ENCODE peak calls at places on chromosomes 2 and 18, in six cellular contexts. E, F, W, H, T and L are unnamed samples.

GRCh38 chr2:239098288-239098970 is 250.5 kb downstream of the TWIST2 start:
- DNase-seq in E (no peak), F (no peak), W (no peak), H (peak), T (no peak), L (no peak)

GRCh38 chr2:43133708-43134570 is 92.5 kb downstream of the ZFP36L2 start:
- DNase-seq in E (no peak), F (no peak), W (no peak), H (no peak), T (no peak), L (no peak)

GRCh38 chr18:21330122-21330701 is 88.2 kb downstream of the GREB1L start:
- DNase-seq in E (peak), F (no peak), W (peak), H (peak), T (peak), L (peak)

GRCh38 chr2:234495801-234496441 is 960 bp downstream of the ARL4C start:
- DNase-seq in E (no peak), F (peak), W (peak), H (peak), T (no peak), L (no peak)

GRCh38 chr18:49514577-49514976 is 27.5 kb upstream of the C18orf32 start:
- DNase-seq in E (no peak), F (no peak), W (no peak), H (no peak), T (no peak), L (no peak)

GRCh38 chr2:8754056-8754790 is 72.4 kb downstream of the ID2 start:
- DNase-seq in E (peak), F (peak), W (peak), H (no peak), T (peak), L (peak)

GRCh38 chr2:223941579-223942277 is 3.4 kb downstream of the WDFY1 start:
- DNase-seq in E (peak), F (peak), W (peak), H (peak), T (peak), L (peak)

GRCh38 chr2:96534701-96535181 is 1.8 kb upstream of the ARID5A start:
- DNase-seq in E (no peak), F (no peak), W (no peak), H (peak), T (no peak), L (no peak)

DNA sequence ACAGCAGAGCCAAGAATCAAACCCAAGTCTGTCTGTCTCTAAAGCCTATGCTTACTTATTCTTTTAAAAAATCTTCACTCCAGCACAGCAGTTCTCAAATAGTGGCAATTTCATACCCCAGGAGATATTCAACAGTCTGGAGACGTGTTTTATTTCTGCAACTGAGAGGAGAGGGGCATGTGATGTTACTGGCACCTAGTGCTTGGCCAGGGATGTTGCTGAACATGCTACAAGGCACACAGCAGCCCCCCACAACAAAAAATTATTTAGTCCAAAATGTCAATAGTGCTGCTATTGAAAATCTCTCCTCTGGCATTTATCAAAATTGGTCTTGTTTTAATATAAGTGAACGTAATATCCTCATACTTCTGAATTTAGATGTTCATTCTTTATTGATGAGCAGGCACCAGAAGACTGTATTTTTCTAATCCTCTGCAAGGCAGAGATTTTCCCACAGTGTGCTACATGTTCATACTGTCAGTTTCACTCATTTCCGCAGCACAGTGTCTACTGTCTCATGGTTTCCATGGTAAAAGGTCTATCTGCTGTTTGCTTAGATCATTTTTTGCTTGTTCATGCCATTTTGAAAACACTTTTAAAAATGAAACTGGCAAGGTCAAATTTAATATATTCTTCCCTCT is 90.5 kb downstream of the LRATD1 start:
- DNase-seq in E (no peak), F (peak), W (no peak), H (no peak), T (no peak), L (no peak)
- TF ChIP-seq CTCF in E (no peak), F (no peak), W (no peak), H (no peak), T (no peak), L (peak)

GRCh38 chr2:219384083-219384713 is 3.5 kb downstream of the DNPEP start:
- DNase-seq in E (no peak), F (no peak), W (no peak), H (no peak), T (no peak), L (no peak)
- TF ChIP-seq CTCF in E (no peak), F (no peak), W (no peak), H (no peak), T (no peak), L (no peak)

DNA sequence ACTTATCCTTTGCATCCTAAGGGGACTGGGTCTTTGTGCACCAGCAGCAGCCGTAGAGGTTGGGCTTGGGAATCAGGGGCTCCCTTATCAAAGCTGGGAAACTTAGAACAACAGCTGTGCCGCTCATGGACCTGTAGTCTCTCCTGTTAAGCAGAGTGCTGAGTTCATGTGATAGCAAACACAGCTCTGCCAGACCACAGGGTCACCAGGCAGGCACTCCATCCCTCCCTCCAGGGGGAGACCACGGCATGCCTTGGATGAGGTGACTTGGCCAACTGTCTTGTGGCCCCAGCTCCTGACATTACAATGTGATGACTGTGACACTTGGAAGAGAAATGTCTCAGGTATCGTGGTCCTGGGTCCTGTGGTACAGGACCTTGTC is 60.0 kb downstream of the DGKD start:
- DNase-seq in E (no peak), F (peak), W (no peak), H (peak), T (no peak), L (no peak)
- TF ChIP-seq CTCF in E (no peak), F (no peak), W (no peak), H (no peak), T (no peak), L (no peak)

DNA sequence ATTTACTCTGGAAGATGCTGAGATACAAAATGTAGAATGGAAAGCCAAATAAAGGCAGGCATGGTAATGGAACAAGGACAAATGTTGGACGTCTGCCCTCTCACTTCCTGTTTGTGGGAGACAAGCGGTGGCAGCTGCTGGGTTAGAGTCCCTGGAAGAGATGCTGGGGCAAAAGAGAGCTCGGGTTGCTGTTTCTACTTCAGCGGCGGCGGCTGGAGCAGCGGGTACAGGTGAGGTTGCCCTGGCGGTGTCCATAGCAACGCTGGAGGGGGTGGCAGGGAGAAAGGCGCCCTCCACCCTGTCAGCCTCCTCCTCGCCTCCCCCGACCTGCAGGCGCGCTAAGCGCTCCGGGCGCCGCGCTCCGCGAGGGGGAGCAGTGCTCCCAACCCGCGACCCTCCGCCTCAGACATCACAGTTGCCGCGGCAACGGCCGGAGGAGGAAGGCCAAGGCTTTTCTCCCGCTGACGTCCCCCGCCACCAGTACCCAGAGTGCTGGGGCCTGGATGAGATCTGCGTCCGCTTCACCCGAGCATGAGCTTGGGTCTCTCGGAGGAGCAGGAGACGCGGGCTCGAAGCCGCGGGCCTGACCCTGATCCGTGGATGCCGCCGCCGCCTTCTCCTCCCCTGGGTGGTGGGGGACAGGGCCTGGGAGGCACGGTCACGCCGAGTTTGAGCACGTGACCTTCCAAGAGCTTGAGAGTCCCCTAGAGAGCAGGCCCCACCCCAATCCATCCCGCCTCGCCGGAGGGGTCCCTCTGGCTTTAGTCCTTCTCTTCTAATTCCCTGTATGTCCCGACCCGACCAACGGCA is 65.6 kb downstream of the NOL4 start:
- DNase-seq in E (peak), F (peak), W (peak), H (peak), T (no peak), L (peak)
- TF ChIP-seq CTCF in E (peak), F (no peak), W (peak), H (no peak), T (no peak), L (peak)

GRCh38 chr2:332592-332991 is 44.7 kb upstream of the ALKAL2 start:
- DNase-seq in E (no peak), F (no peak), W (no peak), H (no peak), T (no peak), L (no peak)
- TF ChIP-seq CTCF in E (no peak), F (no peak), W (peak), H (no peak), T (no peak), L (peak)

DNA sequence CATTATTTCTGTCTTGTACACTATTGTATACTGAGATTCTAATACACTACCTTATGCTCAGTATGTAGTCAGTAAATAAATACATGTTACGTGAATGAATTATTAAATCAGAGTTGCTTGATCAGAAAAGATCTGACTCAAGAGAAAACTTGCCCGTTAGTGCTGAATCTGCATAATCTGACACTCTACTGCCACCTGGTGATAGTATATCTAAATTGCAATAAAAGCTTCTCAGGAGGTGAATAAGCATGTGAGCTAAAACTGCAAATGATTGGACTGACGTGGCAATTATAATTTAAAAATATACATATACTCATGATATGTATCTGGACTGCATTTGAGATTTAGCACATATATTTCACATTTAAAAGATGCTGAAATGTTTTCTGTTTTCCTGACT is 70.4 kb downstream of the KIAA1328 start:
- DNase-seq in E (no peak), F (peak), W (no peak), H (peak), T (no peak), L (peak)
- TF ChIP-seq CTCF in E (no peak), F (peak), W (peak), H (peak), T (no peak), L (peak)